ENCODE peak calls at places on chromosome 14, in four cellular contexts. Y is uterus, I is breast epithelium, X is mesenteric fat pad. N is an unnamed sample.

GRCh38 chr14:102248121-102248520 is 56.8 kb downstream of the MOK start:
- DNase-seq in Y (no peak), I (no peak), X (no peak), N (no peak)

GRCh38 chr14:61925043-61925442 is 162.8 kb downstream of the SNAPC1 start:
- DNase-seq in Y (no peak), I (no peak), X (no peak), N (no peak)

GRCh38 chr14:92563359-92563758 is 49.8 kb downstream of the RIN3 start:
- DNase-seq in Y (no peak), I (no peak), X (no peak), N (no peak)

GRCh38 chr14:86999076-86999475 is 993.9 kb downstream of the GALC start:
- DNase-seq in Y (no peak), I (no peak), X (no peak), N (no peak)

GRCh38 chr14:53882684-53883083 is 73.9 kb downstream of the BMP4 start:
- DNase-seq in Y (no peak), I (no peak), X (no peak), N (no peak)

GRCh38 chr14:59271734-59272133 is 83.3 kb downstream of the DAAM1 start:
- DNase-seq in Y (no peak), I (no peak), X (no peak), N (no peak)

GRCh38 chr14:102277874-102278630 is 26.9 kb downstream of the MOK start:
- DNase-seq in Y (no peak), I (no peak), X (no peak), N (no peak)

GRCh38 chr14:68939893-68940613 is 39.0 kb downstream of the ACTN1 start:
- DNase-seq in Y (peak), I (no peak), X (no peak), N (no peak)

GRCh38 chr14:55115861-55116245 is 13.2 kb upstream of the LGALS3 start:
- DNase-seq in Y (no peak), I (no peak), X (no peak), N (no peak)

GRCh38 chr14:44029933-44030332 is 477.1 kb downstream of the FSCB start:
- DNase-seq in Y (no peak), I (no peak), X (no peak), N (no peak)

GRCh38 chr14:23121401-23121800 is 2.3 kb upstream of the CEBPE start:
- DNase-seq in Y (peak), I (no peak), X (peak), N (no peak)

GRCh38 chr14:83607682-83608081 is 1922.3 kb upstream of the FLRT2 start:
- DNase-seq in Y (no peak), I (no peak), X (no peak), N (no peak)

GRCh38 chr14:21220874-21221477 is 48.3 kb downstream of the HNRNPC start:
- DNase-seq in Y (no peak), I (no peak), X (no peak), N (no peak)

GRCh38 chr14:22388669-22389625 is 200.1 kb downstream of the DAD1 start:
- DNase-seq in Y (peak), I (no peak), X (no peak), N (no peak)

GRCh38 chr14:102539544-102540309 is 30.2 kb upstream of the ANKRD9 start:
- DNase-seq in Y (no peak), I (no peak), X (no peak), N (no peak)

GRCh38 chr14:97390031-97390729 is 593.0 kb downstream of the VRK1 start:
- DNase-seq in Y (no peak), I (no peak), X (no peak), N (no peak)

GRCh38 chr14:105324080-105324778 is 9.7 kb downstream of the PACS2 start:
- DNase-seq in Y (no peak), I (no peak), X (no peak), N (no peak)

GRCh38 chr14:104888489-104889373 is 23.7 kb downstream of the CEP170B start:
- DNase-seq in Y (no peak), I (peak), X (no peak), N (no peak)

GRCh38 chr14:99273724-99274345 is 1.8 kb upstream of the BCL11B start:
- DNase-seq in Y (no peak), I (no peak), X (no peak), N (no peak)

GRCh38 chr14:21987937-21988336 is 314.3 kb upstream of the OR4E1 start:
- DNase-seq in Y (no peak), I (no peak), X (no peak), N (no peak)

GRCh38 chr14:71574976-71575375 is 357.3 kb upstream of the RGS6 start:
- DNase-seq in Y (no peak), I (no peak), X (no peak), N (no peak)

GRCh38 chr14:54947230-54947629 is 44.6 kb upstream of the GCH1 start:
- DNase-seq in Y (no peak), I (no peak), X (no peak), N (no peak)

GRCh38 chr14:67984274-67984673 is 164.7 kb downstream of the RAD51B start:
- DNase-seq in Y (no peak), I (no peak), X (no peak), N (no peak)

N was measured in esophagus muscularis mucosa.